ENCODE peak calls at places on chromosomes 5 and 9, in four cellular contexts. T is CD8-positive, alpha-beta T cell; X is cardiac fibroblast; G is Karpas-422. K is an unnamed sample.

GRCh38 chr9:92911496-92912475 is 33.9 kb upstream of the ZNF484 start:
- DNase-seq in X (peak), G (no peak), T (no peak), K (peak)

GRCh38 chr5:42583322-42583721 is 160.1 kb downstream of the GHR start:
- DNase-seq in T (no peak), G (peak), X (peak), K (peak)

GRCh38 chr5:173625686-173626500 is 9.4 kb upstream of the BOD1 start:
- DNase-seq in G (peak), T (no peak), X (peak), K (no peak)

GRCh38 chr9:14323969-14324366 is 10.0 kb upstream of the NFIB start:
- DNase-seq in X (no peak), T (no peak), G (no peak), K (no peak)

GRCh38 chr5:66232701-66233100 is 88.6 kb downstream of the SREK1 start:
- DNase-seq in T (no peak), X (peak), G (no peak), K (no peak)

GRCh38 chr5:159969966-159970365 is 39.0 kb upstream of the TTC1 start:
- DNase-seq in G (no peak), T (no peak), X (peak), K (no peak)

GRCh38 chr9:129282308-129283211 is 104.5 kb upstream of the IER5L start:
- DNase-seq in T (no peak), G (no peak), X (no peak), K (no peak)

GRCh38 chr5:60743511-60744314 is 43.7 kb upstream of the DEPDC1B start:
- DNase-seq in X (no peak), T (no peak), G (no peak), K (no peak)

GRCh38 chr9:124861342-124862229 is at the start of the genes ARPC5L and RPL35:
- DNase-seq in T (peak), G (peak), X (peak), K (peak)

GRCh38 chr5:151663617-151664322 is 22.9 kb downstream of the SPARC start:
- DNase-seq in T (no peak), X (peak), G (peak), K (no peak)

GRCh38 chr5:126855266-126855665 is 78.3 kb downstream of the LMNB1 start:
- DNase-seq in T (no peak), X (no peak), G (no peak), K (no peak)

GRCh38 chr9:115071176-115071575 is 46.8 kb downstream of the TNC start:
- DNase-seq in G (no peak), X (no peak), T (no peak), K (no peak)

GRCh38 chr9:78439866-78440830 is 143.2 kb downstream of the PSAT1 start:
- DNase-seq in G (no peak), X (no peak), T (no peak), K (no peak)
- H3K4me3 ChIP-seq in G (no peak), X (no peak), T (no peak), K (no peak)

GRCh38 chr9:696332-697090 is 145.0 kb upstream of the DMRT1 start:
- DNase-seq in T (no peak), X (peak), G (no peak), K (peak)
- H3K4me3 ChIP-seq in T (no peak), X (no peak), G (no peak), K (no peak)

GRCh38 chr9:91162784-91163440 is 198.8 kb downstream of the AUH start:
- DNase-seq in X (no peak), G (no peak), T (peak), K (peak)

GRCh38 chr9:91160181-91160580 is 201.5 kb downstream of the AUH start:
- DNase-seq in T (no peak), G (no peak), X (no peak), K (no peak)

GRCh38 chr9:91162311-91162710 is 199.4 kb downstream of the AUH start:
- DNase-seq in X (peak), G (no peak), T (no peak), K (peak)

GRCh38 chr9:91160599-91161464 is 200.9 kb downstream of the AUH start:
- DNase-seq in G (no peak), T (no peak), X (no peak), K (no peak)

GRCh38 chr9:91161465-91162275 is 200.0 kb downstream of the AUH start:
- DNase-seq in G (no peak), X (no peak), T (no peak), K (no peak)
- H3K4me3 ChIP-seq in G (no peak), X (no peak), T (no peak), K (no peak)

GRCh38 chr9:90805006-90805993 is 3.7 kb downstream of the SYK start:
- DNase-seq in T (no peak), X (no peak), G (peak), K (no peak)
- H3K4me3 ChIP-seq in T (no peak), X (no peak), G (peak), K (no peak)

K was measured in MG63.